ENCODE peak calls at places on chromosomes 2 and 18, in six cellular contexts. One of them, this sample, is unnamed. For H3K4me1, the result is how much of the 10 kb centered on the place peaks cover.

GRCh38 chr2:149538138-149538833 is 49.3 kb downstream of the MMADHC start:
- DNase-seq in cardiac muscle cell: no peak
- DNase-seq in heart left ventricle: no peak
- DNase-seq in vagina: no peak
- DNase-seq in prostate gland: no peak
- DNase-seq in left ventricle myocardium inferior: no peak
- DNase-seq in this sample: no peak

GRCh38 chr2:85413592-85414421 is 3.6 kb upstream of the CAPG start:
- DNase-seq in prostate gland: peak
- DNase-seq in left ventricle myocardium inferior: no peak
- DNase-seq in cardiac muscle cell: peak
- DNase-seq in heart left ventricle: no peak
- DNase-seq in vagina: no peak
- DNase-seq in this sample: peak

GRCh38 chr2:38528008-38528442 is 74.7 kb downstream of the HNRNPLL start:
- DNase-seq in vagina: no peak
- DNase-seq in prostate gland: no peak
- DNase-seq in cardiac muscle cell: peak
- DNase-seq in heart left ventricle: no peak
- DNase-seq in left ventricle myocardium inferior: peak
- DNase-seq in this sample: peak

GRCh38 chr2:135676031-135676430 is 65.6 kb upstream of the UBXN4 start:
- DNase-seq in prostate gland: no peak
- DNase-seq in vagina: no peak
- DNase-seq in cardiac muscle cell: no peak
- DNase-seq in left ventricle myocardium inferior: no peak
- DNase-seq in heart left ventricle: no peak
- DNase-seq in this sample: no peak

GRCh38 chr18:65786400-65786948 is 35.7 kb downstream of the CDH7 start:
- DNase-seq in left ventricle myocardium inferior: no peak
- DNase-seq in cardiac muscle cell: no peak
- DNase-seq in vagina: no peak
- DNase-seq in heart left ventricle: no peak
- DNase-seq in prostate gland: no peak
- DNase-seq in this sample: no peak

GRCh38 chr2:3470166-3470651 is 49.1 kb downstream of the ADI1 start:
- DNase-seq in heart left ventricle: peak
- DNase-seq in prostate gland: peak
- DNase-seq in vagina: no peak
- DNase-seq in cardiac muscle cell: no peak
- DNase-seq in left ventricle myocardium inferior: peak
- DNase-seq in this sample: peak

GRCh38 chr2:555164-555922 is 121.9 kb downstream of the TMEM18 start:
- DNase-seq in prostate gland: peak
- DNase-seq in cardiac muscle cell: no peak
- DNase-seq in heart left ventricle: no peak
- DNase-seq in vagina: no peak
- DNase-seq in left ventricle myocardium inferior: no peak
- DNase-seq in this sample: no peak

GRCh38 chr2:195411219-195411687 is 245.8 kb upstream of the SLC39A10 start:
- DNase-seq in cardiac muscle cell: no peak
- DNase-seq in heart left ventricle: no peak
- DNase-seq in left ventricle myocardium inferior: no peak
- DNase-seq in vagina: no peak
- DNase-seq in prostate gland: no peak
- DNase-seq in this sample: no peak

GRCh38 chr2:147945660-147946059 is 74.9 kb downstream of the ORC4 start:
- DNase-seq in left ventricle myocardium inferior: no peak
- DNase-seq in prostate gland: no peak
- DNase-seq in vagina: no peak
- DNase-seq in cardiac muscle cell: peak
- DNase-seq in heart left ventricle: no peak
- DNase-seq in this sample: no peak

GRCh38 chr2:216752855-216753505 is 57.6 kb upstream of the IGFBP5 start:
- DNase-seq in left ventricle myocardium inferior: no peak
- DNase-seq in heart left ventricle: no peak
- DNase-seq in prostate gland: no peak
- DNase-seq in cardiac muscle cell: no peak
- DNase-seq in vagina: peak
- DNase-seq in this sample: no peak

GRCh38 chr2:179020156-179020750 is 29.7 kb downstream of the CCDC141 start:
- DNase-seq in vagina: no peak
- DNase-seq in prostate gland: no peak
- DNase-seq in heart left ventricle: peak
- DNase-seq in left ventricle myocardium inferior: no peak
- DNase-seq in cardiac muscle cell: peak
- DNase-seq in this sample: no peak

GRCh38 chr2:33207336-33207735 is 260.6 kb downstream of the LTBP1 start:
- DNase-seq in cardiac muscle cell: no peak
- DNase-seq in prostate gland: no peak
- DNase-seq in left ventricle myocardium inferior: no peak
- DNase-seq in vagina: no peak
- DNase-seq in heart left ventricle: no peak
- DNase-seq in this sample: no peak

GRCh38 chr18:21550510-21550970 is 50.0 kb downstream of the ESCO1 start:
- DNase-seq in cardiac muscle cell: no peak
- DNase-seq in vagina: no peak
- DNase-seq in left ventricle myocardium inferior: no peak
- DNase-seq in heart left ventricle: no peak
- DNase-seq in prostate gland: no peak
- DNase-seq in this sample: no peak

GRCh38 chr18:33304277-33304676 is 136.2 kb downstream of the CCDC178 start:
- DNase-seq in cardiac muscle cell: no peak
- DNase-seq in vagina: no peak
- DNase-seq in prostate gland: no peak
- DNase-seq in heart left ventricle: no peak
- DNase-seq in left ventricle myocardium inferior: no peak
- DNase-seq in this sample: no peak

GRCh38 chr2:160379399-160379798 is 114.2 kb downstream of the RBMS1 start:
- DNase-seq in cardiac muscle cell: no peak
- DNase-seq in heart left ventricle: no peak
- DNase-seq in vagina: no peak
- DNase-seq in left ventricle myocardium inferior: no peak
- DNase-seq in prostate gland: no peak
- DNase-seq in this sample: no peak

GRCh38 chr2:18178736-18179349 is 300.4 kb downstream of the KCNS3 start:
- DNase-seq in heart left ventricle: no peak
- DNase-seq in vagina: no peak
- DNase-seq in left ventricle myocardium inferior: no peak
- DNase-seq in prostate gland: peak
- DNase-seq in cardiac muscle cell: peak
- DNase-seq in this sample: no peak

GRCh38 chr2:235926229-235926628 is 242.0 kb downstream of the GBX2 start:
- DNase-seq in vagina: no peak
- DNase-seq in left ventricle myocardium inferior: no peak
- DNase-seq in heart left ventricle: no peak
- DNase-seq in prostate gland: no peak
- DNase-seq in cardiac muscle cell: no peak
- DNase-seq in this sample: no peak

GRCh38 chr2:39501412-39501811 is 64.3 kb upstream of the MAP4K3 start:
- DNase-seq in prostate gland: no peak
- DNase-seq in vagina: no peak
- DNase-seq in left ventricle myocardium inferior: no peak
- DNase-seq in cardiac muscle cell: no peak
- DNase-seq in heart left ventricle: no peak
- DNase-seq in this sample: no peak

GRCh38 chr18:36811955-36812354 is 16.8 kb downstream of the TPGS2 start:
- DNase-seq in prostate gland: no peak
- DNase-seq in cardiac muscle cell: no peak
- DNase-seq in heart left ventricle: no peak
- DNase-seq in left ventricle myocardium inferior: no peak
- DNase-seq in vagina: no peak
- DNase-seq in this sample: no peak

GRCh38 chr2:128312411-128312810 is 6.3 kb downstream of the HS6ST1 start:
- DNase-seq in prostate gland: no peak
- DNase-seq in heart left ventricle: no peak
- DNase-seq in left ventricle myocardium inferior: no peak
- DNase-seq in vagina: no peak
- DNase-seq in cardiac muscle cell: no peak
- DNase-seq in this sample: no peak
- H3K4me1 ChIP-seq in prostate gland: under half
- H3K4me1 ChIP-seq in heart left ventricle: under half
- H3K4me1 ChIP-seq in left ventricle myocardium inferior: half or more
- H3K4me1 ChIP-seq in vagina: half or more
- H3K4me1 ChIP-seq in cardiac muscle cell: under half
- H3K4me1 ChIP-seq in this sample: under half

GRCh38 chr2:181309576-181309975 is 147.6 kb upstream of the ITGA4 start:
- DNase-seq in heart left ventricle: no peak
- DNase-seq in left ventricle myocardium inferior: no peak
- DNase-seq in cardiac muscle cell: no peak
- DNase-seq in prostate gland: no peak
- DNase-seq in vagina: no peak
- DNase-seq in this sample: no peak
- H3K4me3 ChIP-seq in heart left ventricle: peak
- H3K4me3 ChIP-seq in left ventricle myocardium inferior: peak
- H3K4me3 ChIP-seq in cardiac muscle cell: no peak
- H3K4me3 ChIP-seq in prostate gland: no peak
- H3K4me3 ChIP-seq in vagina: no peak
- H3K4me3 ChIP-seq in this sample: no peak

DNA sequence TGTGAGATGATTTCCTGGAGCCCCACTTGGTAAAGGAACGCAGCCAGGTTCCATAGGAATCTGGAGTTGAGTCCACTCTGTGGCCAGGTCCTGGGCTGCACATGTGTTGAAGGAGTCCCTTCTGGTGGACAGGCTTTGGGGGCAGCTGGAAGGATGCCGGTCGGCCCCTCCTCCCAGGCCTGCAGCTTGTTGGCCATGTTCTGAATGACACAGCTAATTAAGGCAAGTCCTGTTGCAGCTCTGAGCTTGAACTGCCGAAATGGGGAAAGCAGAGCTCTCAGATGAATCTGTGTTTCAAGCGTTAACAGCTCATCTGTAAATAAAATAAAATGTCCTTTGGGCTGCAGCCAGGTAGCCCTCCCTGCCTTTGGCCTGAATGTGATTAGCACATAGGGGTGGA is 23.8 kb downstream of the EN1 start:
- DNase-seq in vagina: no peak
- DNase-seq in heart left ventricle: no peak
- DNase-seq in cardiac muscle cell: no peak
- DNase-seq in left ventricle myocardium inferior: no peak
- DNase-seq in prostate gland: no peak
- DNase-seq in this sample: no peak
- H3K27ac ChIP-seq in vagina: no peak
- H3K27ac ChIP-seq in heart left ventricle: no peak
- H3K27ac ChIP-seq in cardiac muscle cell: no peak
- H3K27ac ChIP-seq in left ventricle myocardium inferior: no peak
- H3K27ac ChIP-seq in prostate gland: no peak
- H3K27ac ChIP-seq in this sample: no peak

DNA sequence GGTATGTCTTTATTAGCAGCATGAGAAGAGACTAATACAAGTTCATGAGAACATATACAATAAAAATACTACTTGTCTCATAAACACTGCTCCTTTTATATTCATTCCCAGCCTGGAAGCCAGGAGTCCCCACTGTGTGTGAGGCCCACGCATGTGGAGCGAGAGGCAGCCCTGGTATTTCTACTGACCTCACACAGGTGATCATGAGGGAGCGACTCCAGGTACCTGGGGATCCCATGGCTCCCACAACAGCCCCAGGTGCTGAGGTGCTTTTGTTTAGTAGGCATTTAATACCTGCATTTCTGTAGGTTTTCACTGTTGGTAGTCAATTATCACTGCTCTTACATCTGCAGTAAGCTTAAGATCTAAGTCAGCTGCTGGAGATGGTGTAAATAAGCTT is 75.2 kb downstream of the ZNF516 start:
- DNase-seq in cardiac muscle cell: no peak
- DNase-seq in vagina: no peak
- DNase-seq in heart left ventricle: no peak
- DNase-seq in prostate gland: no peak
- DNase-seq in left ventricle myocardium inferior: no peak
- DNase-seq in this sample: no peak
- H3K4me1 ChIP-seq in cardiac muscle cell: under half
- H3K4me1 ChIP-seq in vagina: half or more
- H3K4me1 ChIP-seq in heart left ventricle: under half
- H3K4me1 ChIP-seq in prostate gland: under half
- H3K4me1 ChIP-seq in left ventricle myocardium inferior: under half
- H3K4me1 ChIP-seq in this sample: under half